ENCODE peak calls at places on chromosomes 5 and 9, in ten cellular contexts. One of them, this sample, is unnamed.

GRCh38 chr5:14743601-14744295 is 79.2 kb downstream of the OTULIN start:
- DNase-seq in Peyer's patch: no peak
- DNase-seq in WTC11: no peak
- DNase-seq in psoas muscle: no peak
- DNase-seq in GM04504: no peak
- DNase-seq in BJ: peak; percentile 42
- DNase-seq in globus pallidus: no peak
- DNase-seq in thyroid gland: no peak
- DNase-seq in activated CD8-positive, alpha-beta memory T cell treated with anti-CD3 and anti-CD28 coated beads for 24 hours: no peak
- DNase-seq in mucosa of descending colon: no peak
- DNase-seq in this sample: no peak

GRCh38 chr5:6859001-6859400 is 145.8 kb downstream of the TENT4A start:
- DNase-seq in Peyer's patch: no peak
- DNase-seq in WTC11: no peak
- DNase-seq in psoas muscle: no peak
- DNase-seq in GM04504: no peak
- DNase-seq in BJ: no peak
- DNase-seq in globus pallidus: no peak
- DNase-seq in thyroid gland: no peak
- DNase-seq in activated CD8-positive, alpha-beta memory T cell treated with anti-CD3 and anti-CD28 coated beads for 24 hours: no peak
- DNase-seq in mucosa of descending colon: no peak
- DNase-seq in this sample: no peak

GRCh38 chr9:109453210-109453842 is 44.8 kb downstream of the PTPN3 start:
- DNase-seq in Peyer's patch: no peak
- DNase-seq in WTC11: no peak
- DNase-seq in psoas muscle: no peak
- DNase-seq in GM04504: no peak
- DNase-seq in BJ: peak; percentile 32
- DNase-seq in globus pallidus: no peak
- DNase-seq in thyroid gland: no peak
- DNase-seq in activated CD8-positive, alpha-beta memory T cell treated with anti-CD3 and anti-CD28 coated beads for 24 hours: no peak
- DNase-seq in mucosa of descending colon: no peak
- DNase-seq in this sample: no peak

GRCh38 chr5:119083679-119084078 is 12.8 kb downstream of the DMXL1 start:
- DNase-seq in Peyer's patch: no peak
- DNase-seq in WTC11: no peak
- DNase-seq in psoas muscle: no peak
- DNase-seq in GM04504: no peak
- DNase-seq in BJ: no peak
- DNase-seq in globus pallidus: no peak
- DNase-seq in thyroid gland: no peak
- DNase-seq in activated CD8-positive, alpha-beta memory T cell treated with anti-CD3 and anti-CD28 coated beads for 24 hours: no peak
- DNase-seq in mucosa of descending colon: no peak
- DNase-seq in this sample: no peak

GRCh38 chr5:109744261-109744660 is 54.5 kb downstream of the MAN2A1 start:
- DNase-seq in Peyer's patch: no peak
- DNase-seq in WTC11: no peak
- DNase-seq in psoas muscle: no peak
- DNase-seq in GM04504: no peak
- DNase-seq in BJ: no peak
- DNase-seq in globus pallidus: no peak
- DNase-seq in thyroid gland: no peak
- DNase-seq in activated CD8-positive, alpha-beta memory T cell treated with anti-CD3 and anti-CD28 coated beads for 24 hours: no peak
- DNase-seq in mucosa of descending colon: no peak
- DNase-seq in this sample: no peak

GRCh38 chr5:53037141-53037859 is 48.1 kb downstream of the ITGA2 start:
- DNase-seq in Peyer's patch: no peak
- DNase-seq in WTC11: no peak
- DNase-seq in psoas muscle: no peak
- DNase-seq in GM04504: peak; percentile 34
- DNase-seq in BJ: peak; percentile 37
- DNase-seq in globus pallidus: no peak
- DNase-seq in thyroid gland: no peak
- DNase-seq in activated CD8-positive, alpha-beta memory T cell treated with anti-CD3 and anti-CD28 coated beads for 24 hours: no peak
- DNase-seq in mucosa of descending colon: no peak
- DNase-seq in this sample: no peak

GRCh38 chr9:117733465-117733864 is 29.3 kb downstream of the TLR4 start:
- DNase-seq in Peyer's patch: peak; percentile 55
- DNase-seq in WTC11: no peak
- DNase-seq in psoas muscle: no peak
- DNase-seq in GM04504: no peak
- DNase-seq in BJ: no peak
- DNase-seq in globus pallidus: no peak
- DNase-seq in thyroid gland: no peak
- DNase-seq in activated CD8-positive, alpha-beta memory T cell treated with anti-CD3 and anti-CD28 coated beads for 24 hours: no peak
- DNase-seq in mucosa of descending colon: no peak
- DNase-seq in this sample: peak; percentile 61

GRCh38 chr5:150607991-150608390 is 32.5 kb upstream of the SYNPO start:
- DNase-seq in Peyer's patch: no peak
- DNase-seq in WTC11: no peak
- DNase-seq in psoas muscle: peak; percentile 19
- DNase-seq in GM04504: no peak
- DNase-seq in BJ: no peak
- DNase-seq in globus pallidus: no peak
- DNase-seq in thyroid gland: no peak
- DNase-seq in activated CD8-positive, alpha-beta memory T cell treated with anti-CD3 and anti-CD28 coated beads for 24 hours: no peak
- DNase-seq in mucosa of descending colon: peak; percentile 19
- DNase-seq in this sample: no peak

GRCh38 chr5:78621269-78621871 is 27.2 kb downstream of the LHFPL2 start:
- DNase-seq in Peyer's patch: no peak
- DNase-seq in WTC11: no peak
- DNase-seq in psoas muscle: no peak
- DNase-seq in GM04504: no peak
- DNase-seq in BJ: no peak
- DNase-seq in globus pallidus: no peak
- DNase-seq in thyroid gland: no peak
- DNase-seq in activated CD8-positive, alpha-beta memory T cell treated with anti-CD3 and anti-CD28 coated beads for 24 hours: peak; percentile 13
- DNase-seq in mucosa of descending colon: no peak
- DNase-seq in this sample: peak; percentile 47

GRCh38 chr9:133524146-133524545 is 613 bp downstream of the MYMK start:
- DNase-seq in Peyer's patch: no peak
- DNase-seq in WTC11: no peak
- DNase-seq in psoas muscle: peak; percentile 23
- DNase-seq in GM04504: no peak
- DNase-seq in BJ: no peak
- DNase-seq in globus pallidus: no peak
- DNase-seq in thyroid gland: no peak
- DNase-seq in activated CD8-positive, alpha-beta memory T cell treated with anti-CD3 and anti-CD28 coated beads for 24 hours: no peak
- DNase-seq in mucosa of descending colon: peak; percentile 16
- DNase-seq in this sample: no peak

GRCh38 chr9:114069476-114070187 is 8.5 kb downstream of the AMBP start:
- DNase-seq in Peyer's patch: no peak
- DNase-seq in WTC11: no peak
- DNase-seq in psoas muscle: no peak
- DNase-seq in GM04504: no peak
- DNase-seq in BJ: no peak
- DNase-seq in globus pallidus: no peak
- DNase-seq in thyroid gland: no peak
- DNase-seq in activated CD8-positive, alpha-beta memory T cell treated with anti-CD3 and anti-CD28 coated beads for 24 hours: no peak
- DNase-seq in mucosa of descending colon: no peak
- DNase-seq in this sample: no peak

GRCh38 chr5:1432296-1432695 is 12.9 kb downstream of the SLC6A3 start:
- DNase-seq in Peyer's patch: peak; percentile 37
- DNase-seq in WTC11: no peak
- DNase-seq in psoas muscle: peak; percentile 23
- DNase-seq in GM04504: no peak
- DNase-seq in BJ: no peak
- DNase-seq in globus pallidus: no peak
- DNase-seq in thyroid gland: no peak
- DNase-seq in activated CD8-positive, alpha-beta memory T cell treated with anti-CD3 and anti-CD28 coated beads for 24 hours: peak; percentile 41
- DNase-seq in mucosa of descending colon: peak; percentile 21
- DNase-seq in this sample: no peak

GRCh38 chr5:112957970-112958773 is 18.4 kb upstream of the DCP2 start:
- DNase-seq in Peyer's patch: peak; percentile 64
- DNase-seq in WTC11: no peak
- DNase-seq in psoas muscle: peak; percentile 90
- DNase-seq in GM04504: peak; percentile 88
- DNase-seq in BJ: peak; percentile 81
- DNase-seq in globus pallidus: no peak
- DNase-seq in thyroid gland: peak; percentile 93
- DNase-seq in activated CD8-positive, alpha-beta memory T cell treated with anti-CD3 and anti-CD28 coated beads for 24 hours: no peak
- DNase-seq in mucosa of descending colon: peak; percentile 67
- DNase-seq in this sample: no peak

GRCh38 chr5:38420246-38420645 is 136.2 kb downstream of the LIFR start:
- DNase-seq in Peyer's patch: no peak
- DNase-seq in WTC11: no peak
- DNase-seq in psoas muscle: no peak
- DNase-seq in GM04504: no peak
- DNase-seq in BJ: no peak
- DNase-seq in globus pallidus: no peak
- DNase-seq in thyroid gland: no peak
- DNase-seq in activated CD8-positive, alpha-beta memory T cell treated with anti-CD3 and anti-CD28 coated beads for 24 hours: no peak
- DNase-seq in mucosa of descending colon: no peak
- DNase-seq in this sample: no peak

GRCh38 chr5:96026334-96027065 is 64.8 kb upstream of the ELL2 start:
- DNase-seq in Peyer's patch: no peak
- DNase-seq in WTC11: no peak
- DNase-seq in psoas muscle: no peak
- DNase-seq in GM04504: peak; percentile 85
- DNase-seq in BJ: peak; percentile 66
- DNase-seq in globus pallidus: no peak
- DNase-seq in thyroid gland: no peak
- DNase-seq in activated CD8-positive, alpha-beta memory T cell treated with anti-CD3 and anti-CD28 coated beads for 24 hours: no peak
- DNase-seq in mucosa of descending colon: no peak
- DNase-seq in this sample: no peak

GRCh38 chr5:117701067-117701466 is 1126.4 kb upstream of the SEMA6A start:
- DNase-seq in Peyer's patch: no peak
- DNase-seq in WTC11: no peak
- DNase-seq in psoas muscle: no peak
- DNase-seq in GM04504: no peak
- DNase-seq in BJ: no peak
- DNase-seq in globus pallidus: no peak
- DNase-seq in thyroid gland: no peak
- DNase-seq in activated CD8-positive, alpha-beta memory T cell treated with anti-CD3 and anti-CD28 coated beads for 24 hours: no peak
- DNase-seq in mucosa of descending colon: no peak
- DNase-seq in this sample: no peak

GRCh38 chr9:136198605-136199083 is 6.3 kb downstream of the LHX3 start:
- DNase-seq in Peyer's patch: no peak
- DNase-seq in WTC11: peak; percentile 63
- DNase-seq in psoas muscle: no peak
- DNase-seq in GM04504: no peak
- DNase-seq in BJ: no peak
- DNase-seq in globus pallidus: no peak
- DNase-seq in thyroid gland: peak; percentile 6
- DNase-seq in activated CD8-positive, alpha-beta memory T cell treated with anti-CD3 and anti-CD28 coated beads for 24 hours: no peak
- DNase-seq in mucosa of descending colon: no peak
- DNase-seq in this sample: no peak